ENCODE peak calls at places on chromosome 1, in ten cellular contexts. Y, O, I, U, L, Q, A, R, K and V are unnamed samples.

GRCh38 chr1:74578101-74578500 is 65.7 kb upstream of the LRRC53 start:
- DNase-seq in Y (no peak), O (no peak), I (no peak), U (no peak), L (no peak), Q (no peak), A (no peak), R (no peak), K (no peak), V (no peak)

GRCh38 chr1:112446411-112446810 is 50.4 kb downstream of the CTTNBP2NL start:
- DNase-seq in Y (no peak), O (no peak), I (peak; percentile 25), U (no peak), L (no peak), Q (no peak), A (no peak), R (no peak), K (no peak), V (no peak)

GRCh38 chr1:106063510-106063909 is 993.0 kb upstream of the PRMT6 start:
- DNase-seq in Y (no peak), O (no peak), I (no peak), U (no peak), L (no peak), Q (no peak), A (no peak), R (no peak), K (peak; percentile 17), V (no peak)

GRCh38 chr1:153818876-153819275 is 43.7 kb downstream of the SLC27A3 start:
- DNase-seq in Y (no peak), O (no peak), I (no peak), U (no peak), L (no peak), Q (no peak), A (no peak), R (no peak), K (no peak), V (no peak)

GRCh38 chr1:79293611-79294010 is 287.1 kb upstream of the ADGRL4 start:
- DNase-seq in Y (no peak), O (peak; percentile 83), I (peak; percentile 14), U (no peak), L (no peak), Q (peak; percentile 24), A (no peak), R (no peak), K (peak; percentile 61), V (no peak)

GRCh38 chr1:19198820-19199219 is 11.2 kb downstream of the UBR4 start:
- DNase-seq in Y (no peak), O (no peak), I (no peak), U (no peak), L (no peak), Q (no peak), A (no peak), R (no peak), K (no peak), V (no peak)

GRCh38 chr1:52288286-52288685 is 77.7 kb downstream of the CC2D1B start:
- DNase-seq in Y (no peak), O (peak; percentile 9), I (peak; percentile 18), U (no peak), L (no peak), Q (peak; percentile 44), A (no peak), R (no peak), K (peak; percentile 1), V (no peak)

GRCh38 chr1:196599324-196599723 is 8.9 kb downstream of the KCNT2 start:
- DNase-seq in Y (no peak), O (no peak), I (no peak), U (no peak), L (no peak), Q (no peak), A (no peak), R (no peak), K (no peak), V (no peak)

GRCh38 chr1:197451424-197451823 is 183.4 kb downstream of the CRB1 start:
- DNase-seq in Y (no peak), O (no peak), I (no peak), U (no peak), L (no peak), Q (no peak), A (no peak), R (no peak), K (no peak), V (no peak)

GRCh38 chr1:6580588-6581270 is 935 bp downstream of the ZBTB48 start:
- DNase-seq in Y (no peak), O (no peak), I (no peak), U (no peak), L (peak; percentile 36), Q (no peak), A (no peak), R (no peak), K (peak; percentile 40), V (no peak)
- TF ChIP-seq CTCF in Y (no peak), O (no peak), I (no peak), U (no peak), L (no peak), Q (peak; percentile 13), A (no peak), R (no peak), K (peak; percentile 59), V (no peak)

GRCh38 chr1:60832372-60832771 is 250.0 kb upstream of the NFIA start:
- DNase-seq in Y (no peak), O (no peak), I (no peak), U (no peak), L (no peak), Q (no peak), A (no peak), R (no peak), K (no peak), V (no peak)
- TF ChIP-seq CTCF in Y (no peak), O (no peak), I (no peak), U (no peak), L (no peak), Q (no peak), A (no peak), R (no peak), K (no peak), V (no peak)

GRCh38 chr1:12001249-12001917 is 17.9 kb upstream of the MIIP start:
- DNase-seq in Y (no peak), O (peak; percentile 73), I (peak; percentile 36), U (no peak), L (no peak), Q (peak; percentile 75), A (no peak), R (no peak), K (peak; percentile 30), V (no peak)
- TF ChIP-seq CTCF in Y (peak; percentile 58), O (peak; percentile 64), I (peak; percentile 56), U (peak; percentile 10), L (peak; percentile 53), Q (peak; percentile 58), A (peak; percentile 23), R (no peak), K (peak; percentile 66), V (peak; percentile 63)

GRCh38 chr1:166870584-166870983 is 5.5 kb downstream of the TADA1 start:
- DNase-seq in Y (no peak), O (no peak), I (no peak), U (no peak), L (no peak), Q (no peak), A (no peak), R (no peak), K (no peak), V (no peak)

GRCh38 chr1:166875302-166875733 is 746 bp downstream of the TADA1 start:
- DNase-seq in Y (no peak), O (no peak), I (no peak), U (no peak), L (no peak), Q (no peak), A (no peak), R (no peak), K (no peak), V (no peak)

GRCh38 chr1:166874464-166874863 is 1.6 kb downstream of the TADA1 start:
- DNase-seq in Y (no peak), O (no peak), I (no peak), U (no peak), L (no peak), Q (no peak), A (no peak), R (no peak), K (no peak), V (no peak)

GRCh38 chr1:166875734-166876539 is at the start of gene TADA1:
- DNase-seq in Y (peak; percentile 96), O (peak; percentile 98), I (peak; percentile 98), U (peak; percentile 99), L (peak; percentile 95), Q (peak; percentile 98), A (peak; percentile 99), R (peak; percentile 99), K (peak; percentile 99), V (peak; percentile 95)

GRCh38 chr1:166876540-166876838 is 425 bp upstream of the TADA1 start:
- DNase-seq in Y (no peak), O (no peak), I (no peak), U (no peak), L (no peak), Q (no peak), A (no peak), R (no peak), K (no peak), V (no peak)
- TF ChIP-seq CTCF in Y (peak; percentile 29), O (no peak), I (no peak), U (peak; percentile 15), L (no peak), Q (peak; percentile 26), A (peak; percentile 42), R (peak; percentile 12), K (peak; percentile 38), V (no peak)

DNA sequence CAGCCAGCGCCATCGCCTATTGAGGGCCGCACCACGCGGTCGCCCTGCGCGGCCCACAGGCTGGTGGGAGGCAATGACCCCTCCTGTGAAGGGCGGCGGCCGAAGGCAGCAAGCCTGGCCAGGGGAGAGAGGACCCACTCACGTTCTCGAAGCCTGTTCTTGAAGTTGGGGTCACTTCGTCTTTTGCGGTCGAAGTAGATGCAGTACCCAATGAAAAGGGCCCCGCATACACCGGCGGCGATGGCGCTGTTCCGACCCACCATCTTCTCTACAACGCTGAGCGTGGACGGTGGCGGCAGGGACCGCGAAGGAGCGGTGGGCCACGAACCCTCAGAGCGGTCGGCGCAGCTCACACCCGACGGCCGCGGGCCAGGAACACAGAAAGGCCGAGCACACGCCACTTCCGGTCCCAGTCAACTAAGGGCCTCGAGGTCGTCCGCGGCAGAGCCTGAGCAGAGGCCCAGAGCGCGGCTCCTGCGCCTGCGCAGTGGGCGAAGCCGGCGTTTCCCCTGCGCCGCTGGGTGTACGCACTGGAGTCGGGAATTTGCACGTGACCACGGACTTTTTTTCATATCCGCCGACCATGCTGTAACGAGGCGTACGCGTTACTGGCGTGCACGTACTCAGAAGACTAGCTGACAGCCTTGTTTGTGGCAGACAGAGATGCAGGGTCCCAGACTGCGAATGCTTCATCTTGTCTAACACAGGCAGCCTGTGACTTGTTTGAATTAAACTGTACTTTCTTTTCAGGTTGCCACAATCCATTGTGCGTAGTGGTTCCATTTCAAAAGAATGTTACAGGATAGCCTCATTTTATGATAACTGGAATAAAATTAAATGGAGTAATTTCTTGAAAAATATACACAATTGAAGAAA is at the start of gene TOMM20:
- DNase-seq in Y (peak; percentile 94), O (peak; percentile 99), I (peak; percentile 98), U (peak; percentile 98), L (peak; percentile 96), Q (peak; percentile 98), A (peak; percentile 96), R (peak; percentile 97), K (peak; percentile 96), V (peak; percentile 97)
- TF ChIP-seq CTCF in Y (peak; percentile 54), O (no peak), I (no peak), U (no peak), L (no peak), Q (no peak), A (peak; percentile 26), R (no peak), K (no peak), V (no peak)